ENCODE peak calls at places on chromosomes 13 and 19, in seven cellular contexts. G, S, O, N, K, U and J are unnamed samples.

GRCh38 chr13:62564770-62565169 is 1149.1 kb upstream of the PCDH20 start:
- DNase-seq in K (no peak), S (no peak), U (no peak), G (no peak), N (no peak), O (no peak), J (no peak)

GRCh38 chr19:467554-467953 is 6.7 kb upstream of the SHC2 start:
- DNase-seq in G (no peak), O (no peak), N (no peak), U (no peak), K (no peak), S (no peak), J (no peak)

GRCh38 chr19:43651758-43652545 is 12.3 kb upstream of the CADM4 start:
- DNase-seq in O (no peak), U (peak), S (peak), K (peak), N (peak), G (no peak), J (no peak)

GRCh38 chr13:72379581-72379980 is 347.8 kb downstream of the MZT1 start:
- DNase-seq in N (no peak), O (no peak), K (no peak), G (no peak), S (peak), U (no peak), J (peak)

GRCh38 chr19:14517840-14518505 is at the start of gene DNAJB1:
- DNase-seq in O (peak), U (peak), K (peak), G (peak), S (peak), N (peak), J (no peak)

GRCh38 chr19:53553865-53554791 is 16.2 kb downstream of the ZNF331 start:
- DNase-seq in K (no peak), G (peak), S (peak), U (peak), O (peak), N (peak), J (peak)

GRCh38 chr19:13665125-13665903 is 99.0 kb upstream of the MRI1 start:
- DNase-seq in G (no peak), U (no peak), K (peak), S (no peak), N (no peak), O (no peak), J (no peak)

GRCh38 chr19:10797541-10798256 is 38.3 kb downstream of the TMED1 start:
- DNase-seq in O (peak), G (no peak), S (no peak), U (no peak), K (no peak), N (no peak), J (no peak)

GRCh38 chr13:90591260-90591926 is 756.1 kb upstream of the MIR17HG start:
- DNase-seq in G (no peak), U (no peak), N (no peak), O (no peak), S (no peak), K (no peak), J (no peak)

GRCh38 chr13:111177081-111177711 is 62.1 kb downstream of the ARHGEF7 start:
- DNase-seq in K (no peak), N (no peak), U (peak), G (peak), O (peak), S (peak), J (peak)

GRCh38 chr13:112616586-112617381 is 28.8 kb upstream of the TUBGCP3 start:
- DNase-seq in O (no peak), N (no peak), K (peak), S (peak), G (no peak), U (no peak), J (no peak)

GRCh38 chr19:48370955-48371354 is 6.8 kb downstream of the SYNGR4 start:
- DNase-seq in K (no peak), N (no peak), U (no peak), S (no peak), G (no peak), O (no peak), J (no peak)

GRCh38 chr19:5173993-5174392 is 166.6 kb downstream of the PTPRS start:
- DNase-seq in S (no peak), K (no peak), U (no peak), O (no peak), N (no peak), G (no peak), J (no peak)

GRCh38 chr19:19480688-19481087 is 34.7 kb downstream of the TSSK6 start:
- DNase-seq in S (no peak), O (no peak), N (no peak), U (no peak), K (no peak), G (no peak), J (no peak)

GRCh38 chr19:56119585-56119978 is 1.5 kb downstream of the ZNF787 start:
- DNase-seq in U (no peak), N (peak), K (no peak), O (no peak), G (no peak), S (no peak), J (no peak)

GRCh38 chr19:1522061-1522460 is 1.8 kb upstream of the PLK5 start:
- DNase-seq in S (no peak), U (no peak), O (no peak), N (no peak), K (no peak), G (no peak), J (no peak)

GRCh38 chr13:113448885-113449692 is 4.2 kb downstream of the ADPRHL1 start:
- DNase-seq in K (peak), N (peak), U (no peak), S (no peak), O (peak), G (peak), J (peak)

GRCh38 chr13:48536851-48537250 is 4.0 kb upstream of the RCBTB2 start:
- DNase-seq in O (no peak), S (no peak), N (no peak), U (no peak), K (no peak), G (no peak), J (no peak)

GRCh38 chr19:29268721-29269483 is 56.0 kb upstream of the UQCRFS1 start:
- DNase-seq in N (no peak), K (no peak), O (no peak), U (no peak), G (peak), S (no peak), J (no peak)

GRCh38 chr19:18895038-18895827 is 725 bp downstream of the CERS1 start:
- DNase-seq in N (peak), S (no peak), U (no peak), O (no peak), K (peak), G (peak), J (no peak)

GRCh38 chr19:33130433-33130832 is 1.5 kb upstream of the WDR88 start:
- DNase-seq in U (no peak), G (no peak), O (no peak), N (no peak), K (no peak), S (no peak), J (no peak)

GRCh38 chr19:21603431-21604153 is 98.2 kb downstream of the ZNF429 start:
- DNase-seq in U (no peak), G (no peak), N (no peak), S (no peak), K (no peak), O (no peak), J (no peak)

GRCh38 chr19:32404939-32405430 is 585 bp upstream of the DPY19L3 start:
- DNase-seq in U (peak), N (peak), G (peak), O (no peak), S (peak), K (peak), J (no peak)

GRCh38 chr13:85985791-85986190 is 186.6 kb upstream of the SLITRK6 start:
- DNase-seq in K (no peak), G (no peak), N (no peak), U (no peak), O (no peak), S (peak), J (no peak)

GRCh38 chr19:2255982-2256685 is at the start of gene JSRP1:
- DNase-seq in U (no peak), N (no peak), G (no peak), K (peak), S (no peak), O (no peak), J (no peak)

GRCh38 chr13:27005556-27005955 is 166.1 kb downstream of the USP12 start:
- DNase-seq in N (no peak), U (no peak), S (peak), K (no peak), G (no peak), O (no peak), J (no peak)

GRCh38 chr19:22607653-22608430 is 26.3 kb upstream of the ZNF492 start:
- DNase-seq in U (no peak), G (no peak), S (no peak), O (no peak), K (no peak), N (no peak), J (no peak)

GRCh38 chr19:49149652-49150105 is 5.5 kb downstream of the HRC start:
- DNase-seq in K (peak), U (peak), G (peak), O (no peak), S (peak), N (peak), J (no peak)

GRCh38 chr19:39154626-39155100 is 29.1 kb downstream of the PAK4 start:
- DNase-seq in O (no peak), G (no peak), U (no peak), N (peak), S (no peak), K (no peak), J (no peak)

GRCh38 chr19:18967358-18968146 is 26.5 kb upstream of the HOMER3 start:
- DNase-seq in O (no peak), N (no peak), U (peak), K (no peak), G (peak), S (peak), J (no peak)

GRCh38 chr19:18419699-18420460 is 682 bp downstream of the SSBP4 start:
- DNase-seq in G (peak), U (no peak), K (peak), O (peak), S (no peak), N (no peak), J (no peak)

GRCh38 chr19:5057860-5058259 is 88.9 kb downstream of the KDM4B start:
- DNase-seq in N (no peak), G (no peak), O (no peak), S (no peak), U (no peak), K (peak), J (no peak)

GRCh38 chr13:99432637-99433542 is 68.4 kb upstream of the TM9SF2 start:
- DNase-seq in N (peak), G (peak), O (peak), K (peak), U (peak), S (peak), J (no peak)

GRCh38 chr19:40423227-40423566 is 2.6 kb downstream of the SERTAD1 start:
- DNase-seq in U (no peak), S (no peak), G (no peak), K (no peak), N (no peak), O (no peak), J (no peak)

GRCh38 chr19:40423938-40424337 is 1.9 kb downstream of the SERTAD1 start:
- DNase-seq in O (no peak), S (no peak), G (no peak), N (no peak), U (no peak), K (no peak), J (no peak)

GRCh38 chr19:40424637-40425449 is 949 bp downstream of the SERTAD1 start:
- DNase-seq in O (no peak), S (no peak), K (no peak), U (no peak), G (no peak), N (no peak), J (no peak)

GRCh38 chr19:40422428-40423226 is 3.2 kb downstream of the SERTAD1 start:
- DNase-seq in S (no peak), U (no peak), G (no peak), N (no peak), K (no peak), O (no peak), J (no peak)

DNA sequence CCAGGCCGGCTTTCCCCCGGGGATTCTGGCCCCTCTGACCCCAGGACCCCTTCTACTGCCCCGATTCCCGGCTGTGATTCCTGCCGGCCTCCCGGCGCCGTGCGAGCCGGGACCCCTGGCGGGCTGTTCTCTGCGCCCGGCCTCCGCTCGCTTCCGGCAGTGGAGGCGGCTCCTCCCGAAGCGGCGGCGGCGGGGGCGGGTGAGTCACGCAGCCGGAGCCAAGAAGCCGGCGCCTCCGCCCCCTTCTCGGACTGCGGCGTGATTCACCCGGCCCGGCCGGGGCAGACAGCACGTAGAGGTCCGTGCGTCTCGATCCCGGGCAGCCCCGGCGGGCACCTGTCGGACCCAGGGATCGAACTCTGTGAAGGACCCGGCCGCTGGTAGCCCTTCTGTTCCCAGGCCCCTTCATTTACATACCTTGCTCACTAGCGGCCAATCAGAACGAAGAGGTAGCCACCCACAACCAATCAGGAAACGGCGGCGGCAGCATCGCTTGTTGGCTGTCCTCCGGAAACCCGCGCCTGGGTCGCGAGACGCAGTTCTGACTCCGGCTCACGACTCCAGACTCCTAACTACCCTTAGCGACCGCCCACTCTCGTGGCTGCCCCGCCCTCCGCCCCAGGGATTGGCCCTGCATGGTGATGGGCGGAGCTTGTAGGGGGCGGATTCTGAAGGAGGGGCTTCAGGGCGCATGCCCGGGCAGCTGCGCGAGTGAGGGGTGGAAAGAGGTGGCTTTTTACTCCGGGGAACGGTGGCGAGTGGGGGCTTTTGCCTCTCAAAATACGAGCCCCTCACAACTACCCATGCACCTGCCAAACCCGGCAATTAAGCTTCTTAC is at the start of gene SERTAD1:
- DNase-seq in G (peak), U (peak), O (peak), N (peak), S (peak), K (peak), J (peak)
- H3K27ac ChIP-seq in G (peak), U (peak), O (peak), N (peak), S (peak), K (peak), J (peak)

DNA sequence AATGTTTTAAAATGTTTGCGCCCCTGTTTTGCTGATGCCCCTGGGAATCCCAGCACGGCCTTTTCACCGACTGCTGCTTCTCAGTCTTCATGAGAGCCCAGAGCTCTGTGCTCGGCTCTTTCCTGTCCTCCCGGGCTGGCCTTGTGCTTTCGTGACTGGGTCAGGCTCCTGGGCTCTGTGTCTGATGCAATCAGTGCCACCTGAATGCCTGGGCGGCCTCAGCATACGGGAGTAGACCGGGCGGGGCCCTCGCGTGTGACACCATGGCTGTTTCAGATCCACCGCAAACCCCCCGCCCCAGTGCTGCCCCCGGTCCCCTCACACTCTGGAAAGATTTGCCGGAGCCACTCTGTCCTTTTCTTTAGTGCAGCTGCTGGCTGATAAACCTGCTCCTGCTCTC is 21.4 kb downstream of the PABPC3 start:
- DNase-seq in N (peak), O (no peak), U (no peak), G (no peak), K (no peak), S (no peak), J (no peak)
- H3K27ac ChIP-seq in N (no peak), O (no peak), U (no peak), G (no peak), K (no peak), S (no peak), J (no peak)

GRCh38 chr13:23579072-23579885 is 9.1 kb downstream of the TNFRSF19 start:
- DNase-seq in S (peak), K (peak), G (peak), O (peak), N (peak), U (peak), J (no peak)

GRCh38 chr13:23583491-23583890 is 13.3 kb downstream of the TNFRSF19 start:
- DNase-seq in G (no peak), K (no peak), O (no peak), N (no peak), S (no peak), U (no peak), J (no peak)

GRCh38 chr13:23584275-23584674 is 14.1 kb downstream of the TNFRSF19 start:
- DNase-seq in O (no peak), K (no peak), U (no peak), N (no peak), S (no peak), G (no peak), J (no peak)

GRCh38 chr13:23578411-23579071 is 8.3 kb downstream of the TNFRSF19 start:
- DNase-seq in U (peak), G (peak), K (peak), O (no peak), S (peak), N (peak), J (peak)

GRCh38 chr13:23579886-23580706 is 9.9 kb downstream of the TNFRSF19 start:
- DNase-seq in S (no peak), G (no peak), K (no peak), N (no peak), U (no peak), O (no peak), J (no peak)
- H3K27ac ChIP-seq in S (peak), G (peak), K (no peak), N (no peak), U (peak), O (no peak), J (peak)

DNA sequence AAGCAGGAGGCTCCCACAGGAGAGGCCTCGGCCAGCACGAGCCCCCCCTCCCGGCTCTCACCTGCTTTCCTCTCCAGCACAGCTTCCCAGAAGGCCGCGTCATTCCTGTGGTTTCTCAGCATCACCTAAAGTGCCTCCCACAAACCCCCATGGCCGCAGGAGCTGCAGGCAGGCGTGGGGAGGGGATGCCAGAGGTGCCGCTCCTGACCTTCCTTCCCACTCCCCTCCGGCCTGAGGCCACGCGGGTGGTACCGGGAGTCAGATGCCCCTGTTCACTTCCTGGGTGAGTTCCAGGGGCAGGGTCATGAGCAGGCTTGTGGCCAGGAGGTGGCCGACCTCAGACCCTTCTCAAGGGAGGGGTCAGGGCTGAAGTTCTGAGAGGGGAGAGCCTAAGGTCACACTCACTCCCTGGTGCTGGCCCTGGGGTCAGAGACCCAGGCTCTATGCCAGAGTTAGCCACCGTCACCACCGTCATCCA is 14.4 kb upstream of the NPAS1 start:
- DNase-seq in K (no peak), S (no peak), U (no peak), G (no peak), O (no peak), N (no peak), J (no peak)
- H3K27ac ChIP-seq in K (no peak), S (no peak), U (no peak), G (no peak), O (no peak), N (no peak), J (no peak)

GRCh38 chr13:75120071-75120470 is 361.9 kb downstream of the TBC1D4 start:
- DNase-seq in G (no peak), N (no peak), K (no peak), O (no peak), U (no peak), S (no peak), J (no peak)
- H3K27ac ChIP-seq in G (no peak), N (no peak), K (no peak), O (no peak), U (no peak), S (no peak), J (no peak)

GRCh38 chr13:33188093-33188882 is 97.3 kb downstream of the STARD13 start:
- DNase-seq in U (no peak), S (peak), G (no peak), N (no peak), K (no peak), O (no peak), J (no peak)
- H3K27ac ChIP-seq in U (no peak), S (peak), G (peak), N (no peak), K (no peak), O (no peak), J (no peak)